ENCODE peak calls at places on chromosomes 2 and 18, in four cellular contexts. One of them, this sample, is unnamed.

GRCh38 chr2:47076586-47077441 is 78.3 kb downstream of the STPG4 start:
- DNase-seq in esophagus squamous epithelium: no peak
- DNase-seq in heart left ventricle: peak; percentile 69
- DNase-seq in ovary: no peak
- DNase-seq in this sample: no peak

GRCh38 chr18:57428221-57429150 is 6.7 kb upstream of the ONECUT2 start:
- DNase-seq in esophagus squamous epithelium: no peak
- DNase-seq in heart left ventricle: no peak
- DNase-seq in ovary: no peak
- DNase-seq in this sample: no peak

GRCh38 chr18:55401638-55402191 is 186.3 kb downstream of the TCF4 start:
- DNase-seq in esophagus squamous epithelium: no peak
- DNase-seq in heart left ventricle: peak; percentile 26
- DNase-seq in ovary: peak; percentile 33
- DNase-seq in this sample: no peak

GRCh38 chr2:103289101-103289725 is 527.4 kb downstream of the TMEM182 start:
- DNase-seq in esophagus squamous epithelium: no peak
- DNase-seq in heart left ventricle: no peak
- DNase-seq in ovary: no peak
- DNase-seq in this sample: no peak

GRCh38 chr18:50154420-50154819 is 40.5 kb downstream of the MYO5B start:
- DNase-seq in esophagus squamous epithelium: no peak
- DNase-seq in heart left ventricle: no peak
- DNase-seq in ovary: no peak
- DNase-seq in this sample: no peak

GRCh38 chr18:74082476-74083070 is 65.1 kb downstream of the FBXO15 start:
- DNase-seq in esophagus squamous epithelium: no peak
- DNase-seq in heart left ventricle: no peak
- DNase-seq in ovary: no peak
- DNase-seq in this sample: peak; percentile 77

GRCh38 chr2:10325278-10326145 is 22.8 kb downstream of the HPCAL1 start:
- DNase-seq in esophagus squamous epithelium: no peak
- DNase-seq in heart left ventricle: no peak
- DNase-seq in ovary: no peak
- DNase-seq in this sample: no peak

GRCh38 chr18:8260319-8260718 is 348.9 kb upstream of the RAB12 start:
- DNase-seq in esophagus squamous epithelium: no peak
- DNase-seq in heart left ventricle: no peak
- DNase-seq in ovary: no peak
- DNase-seq in this sample: no peak

GRCh38 chr2:191869781-191870180 is 22.9 kb upstream of the CAVIN2 start:
- DNase-seq in esophagus squamous epithelium: no peak
- DNase-seq in heart left ventricle: no peak
- DNase-seq in ovary: no peak
- DNase-seq in this sample: no peak

GRCh38 chr2:152466041-152466440 is 131.1 kb downstream of the FMNL2 start:
- DNase-seq in esophagus squamous epithelium: no peak
- DNase-seq in heart left ventricle: no peak
- DNase-seq in ovary: peak; percentile 73
- DNase-seq in this sample: no peak

GRCh38 chr2:64622443-64623231 is 31.1 kb downstream of the SERTAD2 start:
- DNase-seq in esophagus squamous epithelium: no peak
- DNase-seq in heart left ventricle: no peak
- DNase-seq in ovary: no peak
- DNase-seq in this sample: no peak

GRCh38 chr2:239548965-239549595 is 148.3 kb upstream of the HDAC4 start:
- DNase-seq in esophagus squamous epithelium: no peak
- DNase-seq in heart left ventricle: no peak
- DNase-seq in ovary: no peak
- DNase-seq in this sample: no peak

GRCh38 chr2:75522543-75523312 is 38.0 kb downstream of the EVA1A start:
- DNase-seq in esophagus squamous epithelium: no peak
- DNase-seq in heart left ventricle: no peak
- DNase-seq in ovary: no peak
- DNase-seq in this sample: no peak

GRCh38 chr2:86027196-86027912 is 78.3 kb downstream of the POLR1A start:
- DNase-seq in esophagus squamous epithelium: no peak
- DNase-seq in heart left ventricle: no peak
- DNase-seq in ovary: peak; percentile 18
- DNase-seq in this sample: no peak

GRCh38 chr18:1050012-1050657 is 145.5 kb downstream of the ADCYAP1 start:
- DNase-seq in esophagus squamous epithelium: no peak
- DNase-seq in heart left ventricle: no peak
- DNase-seq in ovary: no peak
- DNase-seq in this sample: no peak

GRCh38 chr2:132279930-132280615 is 118.3 kb upstream of the ANKRD30BL start:
- DNase-seq in esophagus squamous epithelium: no peak
- DNase-seq in heart left ventricle: no peak
- DNase-seq in ovary: no peak
- DNase-seq in this sample: no peak

GRCh38 chr2:86621290-86621943 is 2.2 kb downstream of the RNF103 start:
- DNase-seq in esophagus squamous epithelium: no peak
- DNase-seq in heart left ventricle: no peak
- DNase-seq in ovary: no peak
- DNase-seq in this sample: no peak

GRCh38 chr2:120272763-120273481 is 20.3 kb downstream of the RALB start:
- DNase-seq in esophagus squamous epithelium: no peak
- DNase-seq in heart left ventricle: no peak
- DNase-seq in ovary: no peak
- DNase-seq in this sample: no peak

GRCh38 chr18:70464343-70465114 is 175.7 kb downstream of the SOCS6 start:
- DNase-seq in esophagus squamous epithelium: no peak
- DNase-seq in heart left ventricle: peak; percentile 67
- DNase-seq in ovary: peak; percentile 58
- DNase-seq in this sample: peak; percentile 26

GRCh38 chr2:3470166-3470651 is 49.1 kb downstream of the ADI1 start:
- DNase-seq in esophagus squamous epithelium: no peak
- DNase-seq in heart left ventricle: peak; percentile 94
- DNase-seq in ovary: peak; percentile 76
- DNase-seq in this sample: no peak

GRCh38 chr18:58989184-58989759 is 124.6 kb downstream of the ZNF532 start:
- DNase-seq in esophagus squamous epithelium: no peak
- DNase-seq in heart left ventricle: no peak
- DNase-seq in ovary: no peak
- DNase-seq in this sample: no peak

GRCh38 chr2:234291765-234292204 is 205.1 kb downstream of the ARL4C start:
- DNase-seq in esophagus squamous epithelium: no peak
- DNase-seq in heart left ventricle: peak; percentile 65
- DNase-seq in ovary: no peak
- DNase-seq in this sample: peak; percentile 80

GRCh38 chr2:20558391-20559150 is 92.3 kb downstream of the HS1BP3 start:
- DNase-seq in esophagus squamous epithelium: no peak
- DNase-seq in heart left ventricle: peak; percentile 7
- DNase-seq in ovary: no peak
- DNase-seq in this sample: no peak

GRCh38 chr2:159617080-159617479 is 732 bp upstream of the BAZ2B start:
- DNase-seq in esophagus squamous epithelium: no peak
- DNase-seq in heart left ventricle: no peak
- DNase-seq in ovary: no peak
- DNase-seq in this sample: no peak

GRCh38 chr2:222805591-222806304 is 55.1 kb upstream of the ACSL3 start:
- DNase-seq in esophagus squamous epithelium: no peak
- DNase-seq in heart left ventricle: peak; percentile 38
- DNase-seq in ovary: no peak
- DNase-seq in this sample: no peak

GRCh38 chr2:134583462-134583861 is 135.3 kb downstream of the TMEM163 start:
- DNase-seq in esophagus squamous epithelium: no peak
- DNase-seq in heart left ventricle: no peak
- DNase-seq in ovary: no peak
- DNase-seq in this sample: no peak

GRCh38 chr2:5849596-5849995 is 157.4 kb downstream of the SOX11 start:
- DNase-seq in esophagus squamous epithelium: no peak
- DNase-seq in heart left ventricle: no peak
- DNase-seq in ovary: no peak
- DNase-seq in this sample: no peak

GRCh38 chr2:147110317-147110716 is 734.5 kb upstream of the ACVR2A start:
- DNase-seq in esophagus squamous epithelium: no peak
- DNase-seq in heart left ventricle: no peak
- DNase-seq in ovary: no peak
- DNase-seq in this sample: no peak

GRCh38 chr2:145091011-145091744 is 571.3 kb upstream of the ZEB2 start:
- DNase-seq in esophagus squamous epithelium: no peak
- DNase-seq in heart left ventricle: no peak
- DNase-seq in ovary: no peak
- DNase-seq in this sample: no peak

GRCh38 chr2:28356095-28356911 is 36.4 kb upstream of the FOSL2 start:
- DNase-seq in esophagus squamous epithelium: peak; percentile 20
- DNase-seq in heart left ventricle: peak; percentile 97
- DNase-seq in ovary: peak; percentile 94
- DNase-seq in this sample: peak; percentile 91

GRCh38 chr2:232230557-232230956 is 148.0 kb upstream of the ALPP start:
- DNase-seq in esophagus squamous epithelium: no peak
- DNase-seq in heart left ventricle: no peak
- DNase-seq in ovary: no peak
- DNase-seq in this sample: no peak

GRCh38 chr2:239369631-239370161 is 31.1 kb downstream of the HDAC4 start:
- DNase-seq in esophagus squamous epithelium: no peak
- DNase-seq in heart left ventricle: no peak
- DNase-seq in ovary: no peak
- DNase-seq in this sample: peak; percentile 87

GRCh38 chr2:197219636-197220035 is 90.9 kb downstream of the ANKRD44 start:
- DNase-seq in esophagus squamous epithelium: no peak
- DNase-seq in heart left ventricle: no peak
- DNase-seq in ovary: no peak
- DNase-seq in this sample: no peak

GRCh38 chr2:226478121-226478809 is 321.4 kb downstream of the IRS1 start:
- DNase-seq in esophagus squamous epithelium: no peak
- DNase-seq in heart left ventricle: peak; percentile 67
- DNase-seq in ovary: peak; percentile 55
- DNase-seq in this sample: peak; percentile 85

GRCh38 chr18:67608171-67608570 is 91.7 kb upstream of the DSEL start:
- DNase-seq in esophagus squamous epithelium: no peak
- DNase-seq in heart left ventricle: no peak
- DNase-seq in ovary: no peak
- DNase-seq in this sample: no peak

GRCh38 chr2:64062840-64063239 is 43.6 kb upstream of the VPS54 start:
- DNase-seq in esophagus squamous epithelium: no peak
- DNase-seq in heart left ventricle: no peak
- DNase-seq in ovary: no peak
- DNase-seq in this sample: no peak

DNA sequence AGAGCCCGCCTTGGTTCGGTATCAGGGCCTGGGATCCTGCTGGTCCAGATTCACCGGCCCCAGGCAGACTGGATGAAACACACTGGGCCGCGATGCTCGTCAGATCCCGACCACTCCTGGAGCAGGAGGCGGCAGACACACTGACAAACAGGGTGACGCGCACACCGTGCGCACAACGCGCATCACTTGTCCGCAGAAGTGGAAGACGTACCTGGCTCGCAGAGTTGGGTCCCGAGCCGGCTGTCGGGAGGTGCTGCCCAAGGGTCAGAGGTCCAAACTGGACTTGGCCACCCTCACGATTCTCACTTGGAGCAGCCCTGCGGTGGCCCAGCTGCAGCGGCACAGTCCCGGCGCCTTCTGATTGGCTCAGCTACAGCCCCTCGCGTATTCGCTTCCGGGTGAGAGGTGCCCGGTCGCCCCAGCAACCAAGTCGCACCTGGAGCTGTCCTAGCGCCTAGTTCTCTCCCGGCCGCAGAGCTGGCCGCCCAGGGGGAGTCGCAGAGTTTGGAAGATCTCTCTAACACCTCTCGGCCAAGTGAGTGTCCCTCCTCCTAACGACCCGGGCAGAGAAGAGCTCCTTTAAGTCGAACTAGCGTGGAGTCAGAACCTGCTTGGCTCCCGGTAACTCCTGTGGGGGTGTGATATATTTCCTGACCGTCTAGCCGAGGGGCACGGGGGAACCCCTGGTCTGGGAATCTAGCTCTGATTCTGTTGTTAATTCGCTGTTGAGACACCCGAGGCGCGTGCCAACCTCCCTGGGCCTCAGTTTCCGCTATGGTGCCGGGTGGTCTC is at the start of the genes DHX57 and MORN2:
- DNase-seq in esophagus squamous epithelium: peak; percentile 14
- DNase-seq in heart left ventricle: peak; percentile 91
- DNase-seq in ovary: peak; percentile 86
- DNase-seq in this sample: peak; percentile 86
- TF ChIP-seq POLR2A in esophagus squamous epithelium: no peak
- TF ChIP-seq POLR2A in heart left ventricle: peak; percentile 24
- TF ChIP-seq POLR2A in ovary: no peak
- TF ChIP-seq POLR2A in this sample: no peak

DNA sequence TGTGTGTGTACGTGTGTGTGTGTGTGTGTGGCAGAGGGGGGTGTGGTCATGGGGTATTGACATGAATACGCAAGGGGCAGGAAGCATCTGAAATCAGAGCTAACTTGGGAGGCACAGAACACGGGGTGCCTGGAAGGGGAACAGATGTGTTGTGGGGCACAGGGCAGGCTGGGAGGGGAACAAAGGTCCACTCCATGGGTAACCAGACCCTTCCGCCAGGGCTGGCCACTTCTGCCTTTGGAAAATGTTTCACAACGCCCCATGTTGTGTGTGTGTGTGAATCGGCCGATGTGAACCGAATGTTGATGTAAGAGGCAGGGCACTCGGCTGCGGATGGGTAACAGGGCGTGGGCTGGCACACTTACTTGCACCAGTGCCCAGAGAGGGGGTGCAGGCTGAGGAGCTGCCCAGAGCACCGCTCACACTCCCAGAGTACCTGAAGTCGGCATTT is at the start of gene SLC11A1:
- DNase-seq in esophagus squamous epithelium: no peak
- DNase-seq in heart left ventricle: peak; percentile 73
- DNase-seq in ovary: no peak
- DNase-seq in this sample: no peak
- TF ChIP-seq POLR2A in esophagus squamous epithelium: peak; percentile 56
- TF ChIP-seq POLR2A in heart left ventricle: peak; percentile 25
- TF ChIP-seq POLR2A in ovary: peak; percentile 7
- TF ChIP-seq POLR2A in this sample: no peak

DNA sequence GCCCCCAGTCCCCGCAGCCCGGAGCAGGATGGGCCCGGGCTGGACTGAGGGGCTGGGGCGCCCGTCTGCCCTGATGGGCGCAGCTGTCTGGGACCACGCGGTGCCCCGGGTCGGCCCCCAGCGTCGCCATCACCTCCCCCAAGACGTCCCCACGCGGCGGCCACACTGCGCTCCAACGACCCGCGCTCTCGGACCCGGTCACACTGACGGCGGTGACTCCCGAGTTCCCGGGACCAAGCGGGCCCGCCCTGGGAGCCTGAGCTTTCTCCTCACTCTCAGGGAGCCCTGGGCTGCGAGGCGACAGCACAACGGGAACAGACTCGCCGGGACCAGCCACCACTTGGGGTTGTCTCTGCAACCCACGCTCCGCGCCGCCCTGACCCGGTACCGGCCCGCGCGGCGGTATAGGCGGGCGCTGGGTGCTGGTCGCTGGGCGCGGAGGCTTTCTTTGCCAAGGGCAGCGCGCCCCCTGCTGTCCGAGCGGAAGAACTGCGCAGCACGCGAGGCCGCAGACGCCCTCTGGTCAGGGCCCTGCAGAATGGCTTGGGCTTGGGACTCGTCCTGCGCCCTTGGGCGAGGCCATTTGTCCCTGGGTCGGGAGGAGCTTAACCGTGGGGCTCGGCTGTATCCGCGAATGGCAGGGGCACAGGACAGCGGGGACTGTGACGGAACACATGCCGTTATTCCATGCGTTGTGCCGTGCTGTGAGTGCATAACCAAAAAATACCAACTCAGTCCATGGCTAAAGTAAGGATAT is 54.8 kb upstream of the ANKRD62 start:
- DNase-seq in esophagus squamous epithelium: no peak
- DNase-seq in heart left ventricle: peak; percentile 89
- DNase-seq in ovary: peak; percentile 81
- DNase-seq in this sample: peak; percentile 91
- TF ChIP-seq POLR2A in esophagus squamous epithelium: no peak
- TF ChIP-seq POLR2A in heart left ventricle: peak; percentile 29
- TF ChIP-seq POLR2A in ovary: no peak
- TF ChIP-seq POLR2A in this sample: no peak

GRCh38 chr2:124699001-124699565 is 674.0 kb downstream of the CNTNAP5 start:
- DNase-seq in esophagus squamous epithelium: no peak
- DNase-seq in heart left ventricle: no peak
- DNase-seq in ovary: no peak
- DNase-seq in this sample: no peak
- TF ChIP-seq POLR2A in esophagus squamous epithelium: no peak
- TF ChIP-seq POLR2A in heart left ventricle: no peak
- TF ChIP-seq POLR2A in ovary: no peak
- TF ChIP-seq POLR2A in this sample: no peak